ENCODE peak calls at places on chromosomes 12 and 14, in four cellular contexts. S is cardiac fibroblast, T is Peyer's patch, A is tibial artery. E is an unnamed sample.

GRCh38 chr14:34610101-34610500 is 19.8 kb downstream of the SNX6 start:
- DNase-seq in S (no peak), T (no peak), A (no peak), E (no peak)

GRCh38 chr14:29927596-29928341 is at the start of gene PRKD1:
- DNase-seq in A (peak; percentile 51), S (peak; percentile 83), T (peak; percentile 17), E (no peak)

GRCh38 chr12:57899010-57899662 is 42.2 kb upstream of the ATP23 start:
- DNase-seq in T (peak; percentile 72), A (peak; percentile 60), S (peak; percentile 63), E (no peak)

GRCh38 chr14:77761205-77761931 is 412 bp upstream of the SNW1 start:
- DNase-seq in S (peak; percentile 97), A (peak; percentile 55), T (no peak), E (no peak)

GRCh38 chr14:32313977-32314376 is 15.1 kb upstream of the AKAP6 start:
- DNase-seq in T (no peak), A (no peak), S (no peak), E (no peak)

GRCh38 chr14:44494125-44494524 is 13.0 kb downstream of the FSCB start:
- DNase-seq in S (no peak), T (no peak), A (no peak), E (no peak)

GRCh38 chr14:50364792-50365191 is 31.9 kb downstream of the CDKL1 start:
- DNase-seq in A (no peak), T (no peak), S (no peak), E (no peak)

GRCh38 chr14:50573862-50574261 is 13.9 kb downstream of the ATL1 start:
- DNase-seq in A (no peak), S (no peak), T (no peak), E (no peak)

GRCh38 chr12:101925935-101926334 is 48.6 kb downstream of the DRAM1 start:
- DNase-seq in S (no peak), T (no peak), A (no peak), E (no peak)

GRCh38 chr12:101927042-101927441 is 49.7 kb downstream of the DRAM1 start:
- DNase-seq in T (no peak), A (no peak), S (peak; percentile 76), E (no peak)

GRCh38 chr12:101923049-101923718 is 45.8 kb downstream of the DRAM1 start:
- DNase-seq in T (no peak), A (no peak), S (no peak), E (no peak)

GRCh38 chr12:101925352-101925751 is 48.0 kb downstream of the DRAM1 start:
- DNase-seq in T (no peak), S (peak; percentile 98), A (peak; percentile 86), E (peak; percentile 80)

DNA sequence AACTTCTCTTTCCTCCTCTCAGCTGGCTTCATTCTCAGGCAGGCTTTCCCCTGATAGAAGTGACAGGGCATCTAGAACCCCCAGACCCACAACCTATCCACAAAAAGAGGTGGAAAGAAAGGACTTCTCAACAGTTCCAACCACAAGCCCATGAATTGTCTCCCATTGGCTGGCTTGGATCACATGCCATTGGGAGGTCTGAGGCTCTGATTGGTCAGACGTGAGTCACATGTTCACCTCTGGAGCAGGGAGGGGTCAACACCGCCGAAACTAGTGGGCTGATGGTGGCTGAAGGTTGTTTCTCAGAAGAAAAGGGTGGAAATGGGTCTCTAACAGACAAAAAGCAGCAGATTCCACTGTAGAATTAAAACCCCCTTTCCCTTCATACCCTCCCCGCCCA is 47.3 kb downstream of the DRAM1 start:
- DNase-seq in T (no peak), S (no peak), A (no peak), E (no peak)
- H3K4me3 ChIP-seq in T (no peak overlapping the region), S (no peak overlapping the region), A (no peak overlapping the region), E (no peak overlapping the region)

DNA sequence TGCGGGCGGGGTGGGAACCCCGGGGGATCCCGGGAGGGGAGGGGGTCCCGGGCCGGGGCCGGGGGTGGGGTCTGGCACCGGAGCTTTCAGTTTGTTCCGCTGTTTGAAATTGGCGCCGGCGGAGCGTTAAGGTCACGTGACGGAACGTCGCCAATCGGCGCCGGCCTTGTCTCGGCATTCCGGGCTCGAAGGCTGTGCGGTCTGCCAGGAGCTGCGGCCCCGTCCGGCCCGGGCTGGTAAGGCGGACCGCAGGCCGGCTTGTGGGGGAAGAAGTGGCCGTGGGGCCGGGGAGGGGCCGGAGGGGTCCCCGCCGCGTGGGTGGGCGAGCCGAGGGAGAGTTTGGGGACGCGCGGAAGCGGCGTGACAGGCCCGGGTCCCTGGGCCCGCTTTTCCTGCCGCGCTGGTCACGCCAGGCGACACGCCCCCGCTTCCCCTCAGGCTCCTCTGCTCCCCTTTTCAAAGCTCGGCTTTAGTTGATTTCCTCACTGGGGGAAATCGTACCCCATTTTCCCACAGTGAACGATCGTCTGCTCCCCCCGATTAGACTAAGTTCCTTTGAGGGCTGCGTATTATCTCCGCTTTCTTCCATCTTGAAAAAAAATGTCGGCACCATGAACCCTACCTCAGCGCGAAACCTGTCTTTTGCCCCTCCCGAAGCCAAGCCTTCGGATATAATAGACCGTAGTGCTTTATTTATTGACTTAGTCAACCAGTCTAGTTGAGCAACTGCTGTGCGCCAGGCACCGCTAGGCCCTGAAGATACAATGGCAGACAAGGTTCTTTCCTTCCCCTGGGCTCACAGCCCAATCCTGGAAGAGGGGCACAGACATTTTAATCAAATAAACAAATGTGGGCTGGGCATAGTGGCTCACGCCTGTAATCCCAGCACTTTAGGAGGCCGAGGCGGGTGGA is at the start of the genes FOXM1 and RHNO1:
- DNase-seq in T (peak; percentile 88), S (peak; percentile 92), A (peak; percentile 87), E (peak; percentile 90)
- TF ChIP-seq CTCF in T (no peak), S (no peak), A (no peak), E (no peak)

DNA sequence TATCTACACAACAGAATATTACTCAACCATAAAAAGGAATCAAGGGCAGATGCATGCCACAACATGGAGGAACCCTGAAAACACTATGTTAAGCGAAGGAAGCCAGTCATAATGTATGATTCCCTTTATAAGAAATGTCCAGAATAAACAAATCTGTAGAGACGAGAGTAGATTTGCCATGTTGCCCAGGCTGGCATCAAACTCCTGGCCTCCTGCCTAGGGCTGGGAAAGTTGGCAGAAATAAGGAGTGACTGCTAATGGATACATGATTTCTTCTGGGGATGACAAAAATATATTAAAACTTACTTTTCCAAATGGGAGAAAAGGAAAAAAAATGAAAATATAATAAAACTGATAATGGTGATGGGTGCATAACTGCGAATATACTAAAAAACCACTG is 10.9 kb downstream of the CLIP1 start:
- DNase-seq in A (no peak), T (no peak), S (no peak), E (no peak)
- H3K4me3 ChIP-seq in A (no peak overlapping the region), T (no peak overlapping the region), S (no peak overlapping the region), E (no peak overlapping the region)

DNA sequence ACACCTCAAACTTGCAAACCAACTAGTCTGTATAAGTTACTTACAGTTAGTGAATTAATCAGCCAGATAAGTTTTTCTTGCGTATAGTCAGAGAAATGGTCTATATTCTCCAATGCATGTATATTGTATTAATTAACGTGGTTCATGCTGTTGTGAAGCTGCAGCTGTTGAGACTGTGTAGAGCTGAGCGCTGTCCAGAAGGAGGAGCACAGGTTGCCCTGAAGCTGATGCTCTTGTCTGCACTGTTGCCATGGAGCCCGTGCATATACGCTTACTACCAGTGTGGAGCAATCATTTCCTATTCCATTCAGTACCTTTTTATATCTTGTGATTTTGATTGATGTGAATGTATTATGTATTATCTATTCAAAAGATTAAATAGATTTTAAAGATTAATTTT is 74.3 kb upstream of the ARID2 start:
- DNase-seq in T (no peak), A (no peak), S (peak; percentile 23), E (no peak)
- TF ChIP-seq CTCF in T (no peak), A (no peak), S (no peak), E (no peak)

GRCh38 chr14:20680363-20680762 is 4.0 kb upstream of the RNASE4 start:
- DNase-seq in T (no peak), A (no peak), S (no peak), E (no peak)

GRCh38 chr14:20682127-20682434 is 2.3 kb upstream of the RNASE4 start:
- DNase-seq in S (no peak), T (no peak), A (no peak), E (no peak)

GRCh38 chr14:20680843-20681347 is 3.5 kb upstream of the RNASE4 start:
- DNase-seq in T (no peak), S (no peak), A (no peak), E (no peak)

GRCh38 chr14:20681348-20682126 is 2.8 kb upstream of the RNASE4 start:
- DNase-seq in A (peak; percentile 84), T (peak; percentile 71), S (peak; percentile 91), E (peak; percentile 90)

GRCh38 chr14:20679907-20680306 is 4.5 kb upstream of the RNASE4 start:
- DNase-seq in S (peak; percentile 53), A (no peak), T (no peak), E (no peak)
- H3K4me3 ChIP-seq in S (no peak overlapping the region), A (no peak overlapping the region), T (no peak overlapping the region), E (no peak overlapping the region)

GRCh38 chr14:61321385-61322010 is at the start of gene PRKCH:
- DNase-seq in A (peak; percentile 78), T (peak; percentile 68), S (peak; percentile 62), E (peak; percentile 79)
- TF ChIP-seq CTCF in A (no peak), T (no peak), S (peak; percentile 17), E (no peak)

DNA sequence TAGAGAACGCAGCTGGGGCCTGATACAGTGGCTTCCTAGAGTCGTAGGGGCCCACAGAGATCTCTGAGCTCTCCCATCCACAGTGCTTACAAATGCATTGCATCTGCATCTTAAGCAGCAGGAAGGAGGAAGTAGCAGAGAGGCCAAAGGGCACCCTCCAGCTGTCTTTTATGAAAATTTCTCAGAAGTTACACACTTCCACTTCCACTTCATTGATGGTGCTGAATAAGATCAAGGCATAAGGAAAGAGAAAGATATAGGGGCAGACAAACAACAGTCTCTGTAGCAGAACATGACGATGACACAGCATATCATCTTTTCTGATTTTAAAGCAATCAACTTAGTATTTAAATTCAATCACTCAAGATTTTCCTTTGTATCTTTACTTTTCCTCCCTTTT is 51.6 kb upstream of the ABCC9 start:
- DNase-seq in A (no peak), T (no peak), S (peak; percentile 3), E (no peak)
- H3K4me3 ChIP-seq in A (no peak overlapping the region), T (no peak overlapping the region), S (no peak overlapping the region), E (no peak overlapping the region)

DNA sequence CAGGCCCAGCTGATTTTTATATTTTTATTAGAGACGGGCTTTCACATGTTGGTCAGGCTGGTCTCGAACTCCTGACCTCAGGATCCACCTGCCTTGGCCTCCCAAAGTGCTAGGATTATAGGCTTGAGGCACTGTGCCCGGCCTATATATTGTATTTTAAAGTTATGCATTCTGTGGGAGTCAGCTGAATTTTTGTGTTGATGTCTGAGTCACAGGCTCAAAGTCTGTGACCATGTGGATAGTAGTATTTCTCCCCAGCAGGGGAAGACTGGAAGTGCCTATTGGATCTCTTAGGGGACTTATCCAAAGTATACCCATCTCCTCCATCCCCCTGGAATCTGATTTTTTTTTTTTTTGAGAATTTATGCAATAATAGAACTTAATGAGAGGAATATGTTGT is 43.8 kb upstream of the ATF1 start:
- DNase-seq in S (no peak), T (no peak), A (no peak), E (no peak)
- TF ChIP-seq CTCF in S (no peak), T (no peak), A (no peak), E (no peak)

DNA sequence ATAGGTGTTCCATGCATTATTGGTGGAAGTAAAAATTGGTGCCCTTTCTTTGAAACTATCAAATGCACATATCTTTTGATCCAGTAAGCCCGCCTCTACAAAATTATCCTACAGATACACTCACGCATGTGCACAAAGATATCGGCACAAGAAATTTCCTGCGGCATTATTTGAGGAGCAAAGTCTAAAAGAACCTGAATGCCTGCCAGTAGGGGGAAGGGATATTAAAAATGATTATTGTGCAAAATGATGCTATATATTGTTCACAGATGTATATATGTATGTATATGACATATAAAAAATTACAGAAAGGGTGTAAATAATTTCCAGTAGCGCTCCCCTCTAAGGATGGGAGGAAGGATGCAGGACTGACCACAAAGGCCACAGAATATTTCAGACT is 24.7 kb upstream of the ADIPOR2 start:
- DNase-seq in A (no peak), T (no peak), S (no peak), E (no peak)
- H3K4me3 ChIP-seq in A (no peak overlapping the region), T (no peak overlapping the region), S (no peak overlapping the region), E (no peak overlapping the region)